ENCODE peak calls at places on chromosomes 3 and 15, in five cellular contexts. K is activated naive CD8-positive, alpha-beta T cell treated with anti-CD3 and anti-CD28 coated beads, Interleukin-2, amount 50 U/mL, for 24 hours; D is memory B cell; W is cardiac fibroblast; Z is Caco-2. I is an unnamed sample.

GRCh38 chr15:100733786-100734185 is 131.4 kb downstream of the ASB7 start:
- DNase-seq in D (no peak), K (no peak), Z (no peak), W (peak; percentile 69), I (no peak)

GRCh38 chr3:17494117-17494809 is 248.2 kb downstream of the TBC1D5 start:
- DNase-seq in K (no peak), W (peak; percentile 42), Z (no peak), D (no peak), I (peak; percentile 87)

GRCh38 chr3:123790254-123791072 is 93.7 kb downstream of the MYLK start:
- DNase-seq in W (peak; percentile 39), Z (no peak), K (no peak), D (no peak), I (peak; percentile 91)

GRCh38 chr15:96087180-96087886 is 243.2 kb upstream of the NR2F2 start:
- DNase-seq in K (no peak), W (no peak), Z (no peak), D (no peak), I (no peak)

GRCh38 chr3:146528954-146529353 is 15.5 kb downstream of the PLSCR1 start:
- DNase-seq in K (no peak), D (no peak), Z (no peak), W (peak; percentile 80), I (no peak)

GRCh38 chr3:48927928-48928327 is 9.3 kb downstream of the ARIH2 start:
- DNase-seq in K (no peak), Z (no peak), W (peak; percentile 46), D (no peak), I (peak; percentile 3)

GRCh38 chr3:52004158-52004787 is 8.6 kb upstream of the RPL29 start:
- DNase-seq in D (no peak), Z (no peak), K (no peak), W (peak; percentile 61), I (peak; percentile 60)

GRCh38 chr3:172770382-172770781 is 19.9 kb downstream of the ECT2 start:
- DNase-seq in K (no peak), D (no peak), Z (no peak), W (no peak), I (no peak)

GRCh38 chr3:177299250-177299649 is 102.0 kb upstream of the TBL1XR1 start:
- DNase-seq in D (no peak), Z (no peak), W (no peak), K (no peak), I (no peak)

GRCh38 chr3:101938262-101938847 is 89.0 kb downstream of the NFKBIZ start:
- DNase-seq in D (no peak), Z (no peak), K (no peak), W (no peak), I (no peak)

GRCh38 chr3:101026881-101027678 is 33.9 kb upstream of the ABI3BP start:
- DNase-seq in D (no peak), K (no peak), W (no peak), Z (no peak), I (peak; percentile 45)

GRCh38 chr3:109952924-109953323 is 615.6 kb upstream of the DPPA4 start:
- DNase-seq in K (no peak), Z (no peak), W (peak; percentile 53), D (no peak), I (no peak)

GRCh38 chr3:129039271-129040038 is 21.1 kb upstream of the GP9 start:
- DNase-seq in W (no peak), K (no peak), D (no peak), Z (no peak), I (peak; percentile 56)

GRCh38 chr3:5017953-5018531 is 38.8 kb downstream of the BHLHE40 start:
- DNase-seq in Z (no peak), K (no peak), W (peak; percentile 43), D (no peak), I (no peak)

GRCh38 chr3:177150970-177151627 is 46.2 kb downstream of the TBL1XR1 start:
- DNase-seq in W (peak; percentile 91), K (no peak), Z (no peak), D (no peak), I (peak; percentile 76)

GRCh38 chr3:55473788-55474187 is 13.3 kb downstream of the WNT5A start:
- DNase-seq in W (no peak), Z (no peak), D (no peak), K (no peak), I (no peak)

GRCh38 chr3:165523801-165524200 is 313.4 kb downstream of the BCHE start:
- DNase-seq in Z (no peak), K (no peak), D (no peak), W (peak; percentile 51), I (no peak)

GRCh38 chr3:56937580-56937979 is 122.9 kb upstream of the SPATA12 start:
- DNase-seq in D (no peak), K (no peak), W (no peak), Z (no peak), I (no peak)

GRCh38 chr15:85950101-85950500 is 129.6 kb upstream of the AGBL1 start:
- DNase-seq in D (no peak), Z (no peak), K (no peak), W (no peak), I (no peak)

GRCh38 chr15:41219381-41219780 is 11.2 kb downstream of the EXD1 start:
- DNase-seq in W (no peak), Z (no peak), D (no peak), K (no peak), I (no peak)

GRCh38 chr3:177451940-177452484 is 254.7 kb upstream of the TBL1XR1 start:
- DNase-seq in D (no peak), K (no peak), Z (no peak), W (peak; percentile 84), I (peak; percentile 74)

GRCh38 chr3:44125241-44125640 is 116.4 kb upstream of the TOPAZ1 start:
- DNase-seq in K (no peak), D (no peak), Z (no peak), W (peak; percentile 63), I (no peak)

GRCh38 chr3:157159762-157160651 is at the start of gene CCNL1:
- DNase-seq in Z (peak; percentile 94), K (peak; percentile 97), D (peak; percentile 98), W (peak; percentile 99), I (peak; percentile 98)

GRCh38 chr3:13120246-13120927 is 47.2 kb upstream of the IQSEC1 start:
- DNase-seq in D (no peak), W (no peak), K (no peak), Z (peak; percentile 5), I (no peak)

GRCh38 chr3:117606860-117607259 is 897.3 kb downstream of the TUSC7 start:
- DNase-seq in Z (no peak), K (no peak), D (no peak), W (no peak), I (peak; percentile 11)

GRCh38 chr15:26082833-26083174 is 219.7 kb upstream of the ATP10A start:
- DNase-seq in K (no peak), Z (no peak), D (no peak), W (peak; percentile 54), I (peak; percentile 10)

GRCh38 chr3:84110787-84111186 is 848.0 kb upstream of the CADM2 start:
- DNase-seq in Z (no peak), K (no peak), W (no peak), D (no peak), I (no peak)

GRCh38 chr15:36005542-36005941 is 459.6 kb upstream of the DPH6 start:
- DNase-seq in Z (no peak), W (no peak), K (no peak), D (no peak), I (no peak)

GRCh38 chr15:60130811-60131210 is 126.7 kb downstream of the FOXB1 start:
- DNase-seq in D (no peak), Z (no peak), W (no peak), K (no peak), I (no peak)

GRCh38 chr15:85496551-85497545 is 116.4 kb downstream of the AKAP13 start:
- DNase-seq in K (no peak), W (no peak), D (no peak), Z (peak; percentile 45), I (no peak)

GRCh38 chr3:38521391-38521987 is 25.3 kb downstream of the EXOG start:
- DNase-seq in D (peak; percentile 49), K (peak; percentile 60), W (peak; percentile 83), Z (peak; percentile 61), I (peak; percentile 47)